ENCODE peak calls at places on chromosomes 5 and 9, in seven cellular contexts. D, U, L, O, T, P and B are unnamed samples. For H3K9me3, the result is how much of the 10 kb centered on the place peaks cover.

GRCh38 chr9:87479801-87480201 is 17.9 kb upstream of the DAPK1 start:
- DNase-seq in P (peak), L (no peak), T (no peak), U (no peak), O (no peak), D (no peak), B (peak)

GRCh38 chr5:38734353-38734752 is 111.5 kb upstream of the OSMR start:
- DNase-seq in U (no peak), P (no peak), O (no peak), L (no peak), D (peak), T (no peak), B (no peak)

GRCh38 chr5:154316223-154316967 is 125.9 kb downstream of the GALNT10 start:
- DNase-seq in O (no peak), U (no peak), T (no peak), L (peak), P (no peak), D (no peak), B (no peak)

GRCh38 chr5:150067405-150067960 is 18.9 kb downstream of the CSF1R start:
- DNase-seq in O (peak), T (no peak), L (no peak), D (no peak), U (no peak), P (peak), B (peak)

GRCh38 chr9:72441296-72442211 is 76.5 kb upstream of the ZFAND5 start:
- DNase-seq in D (no peak), L (peak), O (no peak), T (no peak), P (no peak), U (no peak), B (no peak)

GRCh38 chr9:19875291-19875910 is 86.6 kb upstream of the SLC24A2 start:
- DNase-seq in D (no peak), O (no peak), L (no peak), T (no peak), U (no peak), P (no peak), B (no peak)

GRCh38 chr5:145946112-145946861 is 9.9 kb downstream of the SH3RF2 start:
- DNase-seq in D (no peak), U (peak), P (no peak), T (no peak), O (peak), L (peak), B (no peak)

GRCh38 chr5:150085950-150086715 is at the start of gene CSF1R:
- DNase-seq in O (no peak), D (no peak), L (no peak), P (peak), T (no peak), U (no peak), B (no peak)

GRCh38 chr5:108670591-108671335 is 76.9 kb upstream of the FER start:
- DNase-seq in D (no peak), U (no peak), O (no peak), L (no peak), T (no peak), P (no peak), B (no peak)

GRCh38 chr5:157558681-157559080 is 16.9 kb downstream of the ADAM19 start:
- DNase-seq in D (no peak), U (no peak), O (no peak), P (no peak), L (no peak), T (no peak), B (no peak)

GRCh38 chr9:81303658-81304057 is 385.7 kb downstream of the TLE1 start:
- DNase-seq in O (no peak), D (no peak), U (no peak), T (no peak), P (no peak), L (no peak), B (no peak)

GRCh38 chr5:113510836-113511451 is 2.5 kb upstream of the YTHDC2 start:
- DNase-seq in O (no peak), T (no peak), D (no peak), P (no peak), L (peak), U (no peak), B (no peak)

GRCh38 chr9:113497051-113497450 is 33.5 kb downstream of the RGS3 start:
- DNase-seq in U (no peak), T (no peak), O (no peak), D (no peak), P (no peak), L (no peak), B (no peak)

GRCh38 chr5:61933787-61934626 is 372.0 kb upstream of the KIF2A start:
- DNase-seq in L (peak), T (no peak), O (no peak), D (peak), P (no peak), U (no peak), B (no peak)

GRCh38 chr9:125549465-125550215 is 157.4 kb downstream of the MAPKAP1 start:
- DNase-seq in D (no peak), O (peak), P (no peak), U (no peak), T (no peak), L (no peak), B (no peak)

GRCh38 chr9:115262477-115262876 is 144.5 kb upstream of the TNC start:
- DNase-seq in T (no peak), P (peak), L (peak), U (peak), D (peak), O (peak), B (peak)

GRCh38 chr5:55993013-55993412 is 1.8 kb downstream of the IL6ST start:
- DNase-seq in O (no peak), U (no peak), D (no peak), P (no peak), T (no peak), L (peak), B (no peak)

GRCh38 chr9:109256381-109256780 is 64.5 kb downstream of the EPB41L4B start:
- DNase-seq in P (no peak), L (peak), D (no peak), O (no peak), U (no peak), T (no peak), B (no peak)

GRCh38 chr9:80648336-80648735 is 1041.0 kb downstream of the TLE1 start:
- DNase-seq in U (no peak), O (no peak), T (no peak), P (no peak), L (peak), D (no peak), B (no peak)

GRCh38 chr9:109799792-109800191 is 19.8 kb downstream of the PALM2AKAP2 start:
- DNase-seq in T (no peak), U (no peak), O (no peak), D (no peak), L (peak), P (no peak), B (no peak)

GRCh38 chr5:54159837-54160215 is 150.5 kb downstream of the ARL15 start:
- DNase-seq in P (no peak), U (no peak), D (no peak), L (no peak), T (no peak), O (no peak), B (no peak)

GRCh38 chr5:43303242-43303641 is 10.0 kb downstream of the HMGCS1 start:
- DNase-seq in D (no peak), U (no peak), O (no peak), P (no peak), T (no peak), L (no peak), B (no peak)
- H3K4me3 ChIP-seq in D (no peak), U (no peak), O (no peak), P (no peak), T (no peak), L (no peak), B (no peak)

DNA sequence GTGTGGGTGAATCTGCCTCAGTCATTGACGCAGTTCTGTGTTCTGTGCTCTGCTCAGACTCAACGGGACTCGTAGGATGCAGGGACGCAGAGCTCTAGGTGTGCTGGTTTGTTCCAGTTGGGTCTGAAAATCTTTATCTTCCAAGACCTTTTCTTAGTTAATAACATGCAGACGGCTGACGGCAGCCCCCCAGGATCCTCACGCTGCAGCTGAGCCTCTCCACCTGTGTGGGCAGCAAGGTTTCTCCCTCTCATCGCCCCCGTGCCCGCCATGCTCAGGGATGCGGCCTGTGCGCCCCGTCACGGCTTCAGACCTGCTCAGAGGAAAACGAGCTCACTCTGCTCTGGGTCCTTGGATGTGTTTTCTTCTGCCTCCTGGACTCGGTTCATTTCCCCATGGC is 6.3 kb upstream of the SLC9A3 start:
- DNase-seq in O (no peak), D (peak), L (no peak), P (peak), T (peak), U (peak), B (peak)
- TF ChIP-seq CTCF in O (no peak), D (no peak), L (no peak), P (no peak), T (no peak), U (no peak), B (no peak)

DNA sequence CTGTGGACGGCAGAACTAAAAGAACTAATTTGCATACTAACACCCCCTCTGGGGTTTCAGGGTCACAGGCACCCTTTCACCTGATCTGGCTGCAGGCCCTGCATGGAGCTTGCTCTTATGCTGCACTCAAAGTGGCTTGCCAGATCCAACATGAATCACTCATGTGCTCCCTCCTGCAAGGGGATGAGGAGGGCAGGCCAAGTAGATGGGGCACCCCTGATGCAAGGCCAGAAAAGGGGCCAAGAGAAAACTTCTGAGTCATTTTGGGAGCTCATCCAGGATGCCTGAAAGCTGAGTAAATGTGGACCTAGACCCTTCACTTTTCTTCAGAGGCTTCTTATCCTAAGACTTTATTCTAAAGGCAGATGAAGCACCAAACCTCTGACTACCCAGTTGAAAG is 558.5 kb upstream of the PTGER4 start:
- DNase-seq in L (no peak), D (no peak), T (no peak), P (no peak), U (no peak), O (no peak), B (no peak)
- H3K9me3 ChIP-seq in L (under half), D (under half), T (under half), P (under half), U (under half), O (under half), B (half or more)

DNA sequence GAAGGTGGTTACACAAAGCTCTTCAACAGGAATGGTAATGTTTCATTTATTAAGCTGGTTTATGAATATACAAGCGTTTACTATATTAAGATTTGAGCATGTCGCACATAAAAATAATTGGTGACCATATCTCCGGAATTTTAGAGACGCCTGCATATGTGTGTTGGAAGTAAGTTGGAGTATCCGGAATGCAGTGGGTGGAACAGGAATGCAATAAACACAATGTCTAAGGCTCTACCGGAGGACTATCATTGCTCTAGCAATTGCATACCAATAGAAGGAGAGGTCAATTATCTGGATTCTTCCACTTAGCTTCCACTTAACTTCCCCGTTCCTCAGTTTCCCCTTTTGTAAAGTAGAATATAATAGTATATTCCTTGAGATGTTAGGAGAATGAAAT is 1.1 kb upstream of the CEP78 start:
- DNase-seq in T (no peak), D (no peak), P (no peak), U (no peak), O (no peak), L (peak), B (no peak)
- H3K4me3 ChIP-seq in T (no peak), D (peak), P (peak), U (no peak), O (peak), L (peak), B (peak)

GRCh38 chr9:98903938-98904560 is 39.7 kb upstream of the COL15A1 start:
- DNase-seq in T (no peak), L (no peak), U (no peak), O (peak), D (no peak), P (no peak), B (no peak)
- TF ChIP-seq CTCF in T (no peak), L (no peak), U (no peak), O (no peak), D (no peak), P (no peak), B (no peak)

GRCh38 chr5:155878991-155879575 is 447.9 kb upstream of the SGCD start:
- DNase-seq in U (no peak), O (no peak), T (no peak), P (no peak), L (no peak), D (no peak), B (no peak)
- H3K9me3 ChIP-seq in U (under half), O (under half), T (under half), P (under half), L (under half), D (under half), B (under half)

GRCh38 chr5:141234109-141234508 is 11.0 kb downstream of the PCDHB14 start:
- DNase-seq in U (no peak), O (no peak), T (no peak), P (no peak), D (peak), L (peak), B (no peak)
- H3K4me3 ChIP-seq in U (no peak), O (no peak), T (no peak), P (peak), D (peak), L (peak), B (no peak)

GRCh38 chr9:117451336-117451735 is 36.5 kb upstream of the ASTN2 start:
- DNase-seq in P (no peak), O (no peak), L (no peak), U (no peak), T (no peak), D (no peak), B (no peak)

GRCh38 chr9:117444466-117444865 is 29.6 kb upstream of the ASTN2 start:
- DNase-seq in T (no peak), D (no peak), L (no peak), P (no peak), U (no peak), O (no peak), B (no peak)

GRCh38 chr9:117448066-117448465 is 33.2 kb upstream of the ASTN2 start:
- DNase-seq in L (no peak), T (no peak), U (no peak), D (no peak), P (no peak), O (no peak), B (no peak)
- TF ChIP-seq CTCF in L (peak), T (no peak), U (no peak), D (peak), P (no peak), O (no peak), B (no peak)